ENCODE peak calls at places on chromosomes 12 and 14, in six cellular contexts. One of them, this sample, is unnamed.

GRCh38 chr12:57939291-57939690 is 2.1 kb upstream of the ATP23 start:
- DNase-seq in mesenchymal stem cell: peak; percentile 4
- DNase-seq in IMR-90: no peak
- DNase-seq in trophoblast cell: no peak
- DNase-seq in H9: no peak
- DNase-seq in H1: no peak
- DNase-seq in this sample: no peak

GRCh38 chr12:81303935-81304334 is 226.1 kb downstream of the ACSS3 start:
- DNase-seq in IMR-90: no peak
- DNase-seq in trophoblast cell: no peak
- DNase-seq in H1: no peak
- DNase-seq in mesenchymal stem cell: no peak
- DNase-seq in H9: no peak
- DNase-seq in this sample: no peak

GRCh38 chr14:72518809-72519377 is 375.0 kb downstream of the DPF3 start:
- DNase-seq in H1: no peak
- DNase-seq in IMR-90: no peak
- DNase-seq in H9: no peak
- DNase-seq in mesenchymal stem cell: no peak
- DNase-seq in trophoblast cell: no peak
- DNase-seq in this sample: no peak

GRCh38 chr12:26870491-26871419 is 37.8 kb upstream of the ITPR2 start:
- DNase-seq in H1: no peak
- DNase-seq in trophoblast cell: peak; percentile 56
- DNase-seq in IMR-90: peak; percentile 57
- DNase-seq in mesenchymal stem cell: peak; percentile 29
- DNase-seq in H9: no peak
- DNase-seq in this sample: no peak

GRCh38 chr14:90397401-90398314 is 829 bp downstream of the CALM1 start:
- DNase-seq in H9: peak; percentile 53
- DNase-seq in trophoblast cell: peak; percentile 67
- DNase-seq in mesenchymal stem cell: peak; percentile 52
- DNase-seq in H1: peak; percentile 65
- DNase-seq in IMR-90: peak; percentile 24
- DNase-seq in this sample: peak; percentile 46

GRCh38 chr12:19171731-19172130 is 42.2 kb downstream of the PLEKHA5 start:
- DNase-seq in mesenchymal stem cell: no peak
- DNase-seq in H9: no peak
- DNase-seq in IMR-90: no peak
- DNase-seq in H1: no peak
- DNase-seq in trophoblast cell: peak; percentile 78
- DNase-seq in this sample: no peak

GRCh38 chr12:64181504-64182291 is 40.4 kb downstream of the KICS2 start:
- DNase-seq in IMR-90: peak; percentile 99
- DNase-seq in H9: peak; percentile 45
- DNase-seq in trophoblast cell: peak; percentile 69
- DNase-seq in mesenchymal stem cell: peak; percentile 97
- DNase-seq in H1: no peak
- DNase-seq in this sample: peak; percentile 23

GRCh38 chr14:67428501-67429031 is 16.6 kb upstream of the PLEK2 start:
- DNase-seq in IMR-90: peak; percentile 75
- DNase-seq in H9: peak; percentile 50
- DNase-seq in H1: no peak
- DNase-seq in mesenchymal stem cell: peak; percentile 57
- DNase-seq in trophoblast cell: peak; percentile 93
- DNase-seq in this sample: no peak

GRCh38 chr14:103509864-103510263 is 12.8 kb downstream of the CKB start:
- DNase-seq in mesenchymal stem cell: no peak
- DNase-seq in H9: no peak
- DNase-seq in H1: no peak
- DNase-seq in IMR-90: no peak
- DNase-seq in trophoblast cell: no peak
- DNase-seq in this sample: no peak

GRCh38 chr14:23494223-23494622 is 24.7 kb downstream of the NGDN start:
- DNase-seq in trophoblast cell: no peak
- DNase-seq in H1: peak; percentile 58
- DNase-seq in mesenchymal stem cell: no peak
- DNase-seq in IMR-90: peak; percentile 48
- DNase-seq in H9: peak; percentile 75
- DNase-seq in this sample: peak; percentile 75

GRCh38 chr12:122978507-122978955 is 1.9 kb upstream of the ARL6IP4 start:
- DNase-seq in H1: no peak
- DNase-seq in trophoblast cell: no peak
- DNase-seq in IMR-90: no peak
- DNase-seq in mesenchymal stem cell: no peak
- DNase-seq in H9: no peak
- DNase-seq in this sample: no peak

GRCh38 chr14:63174760-63175191 is 29.5 kb upstream of the RHOJ start:
- DNase-seq in IMR-90: peak; percentile 76
- DNase-seq in H9: peak; percentile 34
- DNase-seq in H1: no peak
- DNase-seq in mesenchymal stem cell: peak; percentile 43
- DNase-seq in trophoblast cell: peak; percentile 49
- DNase-seq in this sample: peak; percentile 44

GRCh38 chr14:74660167-74660566 is 48.1 kb upstream of the LTBP2 start:
- DNase-seq in H1: no peak
- DNase-seq in trophoblast cell: no peak
- DNase-seq in H9: no peak
- DNase-seq in mesenchymal stem cell: no peak
- DNase-seq in IMR-90: peak; percentile 32
- DNase-seq in this sample: no peak

DNA sequence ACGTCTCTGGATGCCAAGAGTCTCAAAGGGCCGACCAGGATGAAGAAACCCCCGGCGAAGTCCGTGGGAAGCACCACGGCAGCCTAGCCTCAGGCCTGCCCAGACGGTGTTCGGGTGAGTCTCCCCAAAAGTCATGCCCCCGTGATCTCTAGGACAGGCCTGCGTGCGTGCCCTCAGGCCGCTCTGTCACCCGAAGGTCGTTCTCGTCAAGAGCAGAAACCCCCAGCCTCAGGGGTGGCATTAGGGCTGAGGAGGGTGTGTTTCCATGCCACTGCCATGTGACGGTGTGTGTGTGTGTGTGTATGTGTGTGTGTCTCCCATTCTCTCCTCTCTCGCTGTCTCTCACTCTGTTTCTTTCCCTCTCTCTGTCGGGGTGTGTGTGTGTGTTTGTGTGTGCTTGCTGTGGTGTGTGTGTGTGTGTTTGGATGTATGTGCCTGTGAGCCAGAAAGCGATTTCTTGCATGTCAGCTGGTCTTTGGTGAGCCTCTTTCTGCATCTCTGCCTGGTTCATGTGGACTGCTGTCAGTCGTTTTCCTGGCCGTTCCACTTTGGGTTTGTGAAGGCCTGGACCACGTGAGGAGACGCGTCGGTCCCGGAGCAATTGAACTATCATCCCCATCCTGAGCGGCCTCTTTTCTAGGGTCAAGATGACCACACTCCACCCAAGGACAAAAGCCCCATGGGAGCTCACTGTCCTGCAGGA is 772.5 kb upstream of the ALG10B start:
- DNase-seq in IMR-90: no peak
- DNase-seq in trophoblast cell: no peak
- DNase-seq in mesenchymal stem cell: no peak
- DNase-seq in H9: no peak
- DNase-seq in H1: no peak
- DNase-seq in this sample: no peak
- H3K9me3 ChIP-seq in IMR-90: peaks cover 54% of the 10 kb centered on the region
- H3K9me3 ChIP-seq in trophoblast cell: peaks cover 79% of the 10 kb centered on the region
- H3K9me3 ChIP-seq in mesenchymal stem cell: peaks cover 4% of the 10 kb centered on the region
- H3K9me3 ChIP-seq in H9: peaks cover 90% of the 10 kb centered on the region
- H3K9me3 ChIP-seq in H1: peaks cover 42% of the 10 kb centered on the region
- H3K9me3 ChIP-seq in this sample: peaks cover 14% of the 10 kb centered on the region

GRCh38 chr14:54688229-54688628 is 121.3 kb downstream of the SAMD4A start:
- DNase-seq in H9: no peak
- DNase-seq in IMR-90: no peak
- DNase-seq in trophoblast cell: no peak
- DNase-seq in mesenchymal stem cell: no peak
- DNase-seq in H1: no peak
- DNase-seq in this sample: no peak

GRCh38 chr14:54685286-54685845 is 118.4 kb downstream of the SAMD4A start:
- DNase-seq in H9: no peak
- DNase-seq in trophoblast cell: no peak
- DNase-seq in mesenchymal stem cell: no peak
- DNase-seq in H1: no peak
- DNase-seq in IMR-90: no peak
- DNase-seq in this sample: no peak

GRCh38 chr14:54686871-54687749 is 120.2 kb downstream of the SAMD4A start:
- DNase-seq in H9: no peak
- DNase-seq in trophoblast cell: no peak
- DNase-seq in IMR-90: no peak
- DNase-seq in mesenchymal stem cell: no peak
- DNase-seq in H1: no peak
- DNase-seq in this sample: no peak

GRCh38 chr14:54687750-54688119 is 120.8 kb downstream of the SAMD4A start:
- DNase-seq in mesenchymal stem cell: no peak
- DNase-seq in H1: no peak
- DNase-seq in trophoblast cell: no peak
- DNase-seq in H9: no peak
- DNase-seq in IMR-90: no peak
- DNase-seq in this sample: no peak

DNA sequence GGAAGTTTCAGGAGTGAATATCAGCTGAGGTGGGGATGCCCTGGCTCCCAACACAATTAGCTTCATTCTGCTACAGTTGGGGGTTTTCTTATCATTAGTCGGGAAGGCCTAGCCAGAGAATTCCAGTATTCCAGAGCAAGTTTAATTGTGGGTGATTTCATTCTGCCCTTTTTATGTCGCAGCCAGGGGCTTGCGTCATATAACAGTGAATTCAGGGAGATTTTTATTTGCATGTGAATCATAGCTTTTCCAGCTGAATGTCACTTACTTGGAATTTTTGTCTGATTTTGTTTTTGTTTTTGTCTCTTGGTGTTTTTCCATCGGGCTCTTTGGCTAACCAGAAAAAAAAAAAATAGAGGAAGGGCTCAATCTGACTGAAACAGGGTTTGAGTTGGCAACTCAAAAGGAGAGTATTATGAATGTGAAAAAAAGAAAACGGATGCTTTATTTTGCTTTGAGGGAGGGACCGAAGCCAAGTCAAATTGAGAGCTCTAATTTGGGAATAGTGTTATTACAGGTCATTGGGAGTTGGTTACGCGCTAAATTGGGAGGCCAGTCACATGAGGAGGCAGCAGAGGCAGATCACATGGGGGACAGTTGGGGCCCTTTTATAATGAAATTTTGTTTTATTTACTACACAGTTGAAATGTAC is 119.4 kb downstream of the SAMD4A start:
- DNase-seq in H9: no peak
- DNase-seq in mesenchymal stem cell: peak; percentile 82
- DNase-seq in trophoblast cell: no peak
- DNase-seq in H1: no peak
- DNase-seq in IMR-90: peak; percentile 91
- DNase-seq in this sample: no peak
- H3K4me2 ChIP-seq in H9: no peak overlapping the region
- H3K4me2 ChIP-seq in mesenchymal stem cell: no peak overlapping the region
- H3K4me2 ChIP-seq in trophoblast cell: no peak overlapping the region
- H3K4me2 ChIP-seq in H1: no peak overlapping the region
- H3K4me2 ChIP-seq in IMR-90: peak overlapping the region; percentile 76
- H3K4me2 ChIP-seq in this sample: no peak overlapping the region

DNA sequence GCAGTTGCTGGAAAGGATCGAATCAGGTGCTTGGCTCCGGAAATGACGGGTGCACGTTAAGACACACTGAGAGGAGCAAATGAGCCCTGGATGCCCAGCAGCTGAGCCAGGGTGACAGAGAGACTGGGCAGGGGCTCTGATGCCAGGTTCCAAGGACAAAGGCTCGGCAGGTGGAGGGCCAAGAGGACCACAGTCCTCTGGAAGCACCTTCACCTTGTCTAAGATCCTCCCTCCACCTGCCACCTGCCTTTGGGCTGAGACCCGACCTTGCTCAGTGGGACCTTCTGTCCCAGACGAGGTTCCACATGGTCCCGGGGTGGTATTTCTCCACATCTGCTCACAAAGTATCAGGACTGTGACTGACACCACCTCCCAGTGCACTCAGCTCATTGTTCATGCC is 1.0 kb downstream of the ANO2 start:
- DNase-seq in H1: no peak
- DNase-seq in trophoblast cell: no peak
- DNase-seq in H9: no peak
- DNase-seq in mesenchymal stem cell: no peak
- DNase-seq in IMR-90: no peak
- DNase-seq in this sample: no peak
- H4K91ac ChIP-seq in H1: no peak overlapping the region
- H4K91ac ChIP-seq in trophoblast cell: no peak overlapping the region
- H4K91ac ChIP-seq in H9: no peak overlapping the region
- H4K91ac ChIP-seq in mesenchymal stem cell: no peak overlapping the region
- H4K91ac ChIP-seq in IMR-90: no peak overlapping the region
- H4K91ac ChIP-seq in this sample: no peak overlapping the region

DNA sequence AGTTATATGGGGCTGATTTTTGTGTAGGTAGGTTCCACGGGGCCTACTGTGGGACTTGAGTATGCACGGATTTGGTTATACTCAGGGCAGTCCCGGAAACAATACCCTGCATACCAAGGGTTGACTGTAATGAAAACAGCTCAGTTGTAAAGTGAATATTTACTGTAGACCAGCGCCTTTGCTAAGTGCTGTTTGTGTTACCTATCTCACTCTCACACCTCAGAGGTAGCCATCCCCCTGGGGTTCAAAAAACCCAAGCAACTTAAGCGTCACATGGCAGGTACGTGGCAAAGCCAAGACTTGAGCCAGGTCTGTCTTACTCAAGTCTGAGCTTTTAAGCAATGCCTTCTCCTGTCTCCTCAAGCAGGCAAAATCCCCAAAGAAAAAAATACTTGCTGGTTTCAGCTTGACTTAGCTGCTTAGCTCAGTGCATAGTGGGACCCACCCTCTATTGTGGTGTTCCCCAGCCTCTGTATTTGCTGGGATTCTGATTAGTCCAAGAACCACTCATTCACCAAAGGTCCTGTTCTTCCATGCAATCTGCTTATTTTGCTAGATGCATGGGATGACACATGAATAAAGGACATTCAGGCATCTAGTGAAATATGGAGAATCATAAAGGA is 34.2 kb upstream of the STRN3 start:
- DNase-seq in H9: no peak
- DNase-seq in H1: no peak
- DNase-seq in trophoblast cell: no peak
- DNase-seq in IMR-90: no peak
- DNase-seq in mesenchymal stem cell: no peak
- DNase-seq in this sample: peak; percentile 8
- H3K9me3 ChIP-seq in H9: no peaks in the 10 kb centered on the region
- H3K9me3 ChIP-seq in H1: no peaks in the 10 kb centered on the region
- H3K9me3 ChIP-seq in trophoblast cell: no peaks in the 10 kb centered on the region
- H3K9me3 ChIP-seq in IMR-90: no peaks in the 10 kb centered on the region
- H3K9me3 ChIP-seq in mesenchymal stem cell: no peaks in the 10 kb centered on the region
- H3K9me3 ChIP-seq in this sample: no peaks in the 10 kb centered on the region

DNA sequence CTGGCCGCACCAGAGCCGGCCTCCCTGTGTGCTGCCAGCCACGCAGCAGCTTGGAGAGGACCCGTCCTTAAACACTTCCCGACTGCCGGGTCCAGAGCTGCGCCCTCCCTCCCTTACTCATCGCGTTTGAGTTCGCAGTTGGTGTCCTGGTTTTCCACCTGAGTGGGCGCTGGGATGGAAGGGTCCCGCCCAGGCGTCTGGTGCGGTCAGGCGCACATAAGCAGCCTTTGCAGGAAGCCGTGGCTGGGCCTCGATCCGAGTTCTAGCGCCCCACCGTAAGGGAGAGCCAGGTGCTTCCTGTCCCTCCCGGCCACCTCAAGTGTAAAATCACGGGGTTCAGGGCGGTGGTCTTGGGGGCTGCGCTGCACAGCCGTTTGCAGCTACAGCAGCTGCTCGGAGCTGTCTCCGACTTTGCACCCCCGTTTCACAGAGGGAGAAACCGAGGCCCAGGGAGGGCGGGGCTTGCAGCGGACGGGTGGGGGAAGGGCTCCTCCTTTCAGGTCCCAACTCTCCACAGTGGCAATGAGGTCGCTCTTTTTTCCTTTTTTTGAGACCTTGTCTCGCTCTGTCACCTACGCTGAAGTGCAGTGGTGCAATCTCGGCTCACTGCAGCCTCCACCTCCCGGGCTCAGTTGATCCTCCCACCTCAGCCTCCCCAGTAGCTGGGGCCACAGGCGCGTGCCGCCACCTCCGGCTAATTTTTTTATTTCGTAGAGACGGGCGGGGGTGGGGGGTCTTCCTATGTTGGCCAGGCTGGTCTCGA is 51.3 kb downstream of the LRCOL1 start:
- DNase-seq in trophoblast cell: no peak
- DNase-seq in mesenchymal stem cell: no peak
- DNase-seq in H1: no peak
- DNase-seq in H9: no peak
- DNase-seq in IMR-90: no peak
- DNase-seq in this sample: no peak
- H3K4me2 ChIP-seq in trophoblast cell: peak overlapping the region; percentile 93
- H3K4me2 ChIP-seq in mesenchymal stem cell: peak overlapping the region; percentile 95
- H3K4me2 ChIP-seq in H1: peak overlapping the region; percentile 33
- H3K4me2 ChIP-seq in H9: no peak overlapping the region
- H3K4me2 ChIP-seq in IMR-90: peak overlapping the region; percentile 90
- H3K4me2 ChIP-seq in this sample: peak overlapping the region; percentile 80